ENCODE peak calls at places on chromosomes 2 and 18, in seven cellular contexts. I, P, N, Z, X, M and H are unnamed samples.

GRCh38 chr18:63831080-63831788 is 56.0 kb downstream of the SERPINB7 start:
- DNase-seq in I (no peak), P (no peak), N (no peak), Z (no peak), X (no peak), M (no peak), H (no peak)

GRCh38 chr2:210528716-210529115 is 27.7 kb upstream of the CPS1 start:
- DNase-seq in I (no peak), P (no peak), N (no peak), Z (no peak), X (no peak), M (no peak), H (no peak)

GRCh38 chr2:119029297-119029696 is 87.3 kb downstream of the MARCO start:
- DNase-seq in I (no peak), P (no peak), N (no peak), Z (no peak), X (no peak), M (no peak), H (no peak)

GRCh38 chr18:68267583-68267982 is 447.3 kb downstream of the TMX3 start:
- DNase-seq in I (no peak), P (no peak), N (no peak), Z (no peak), X (no peak), M (no peak), H (no peak)

GRCh38 chr2:67993329-67993728 is 69.5 kb downstream of the C1D start:
- DNase-seq in I (no peak), P (no peak), N (no peak), Z (no peak), X (no peak), M (no peak), H (no peak)

GRCh38 chr18:57747809-57748680 is 55.1 kb downstream of the ATP8B1 start:
- DNase-seq in I (no peak), P (no peak), N (no peak), Z (no peak), X (no peak), M (no peak), H (no peak)

GRCh38 chr2:200944467-200945394 is 18.7 kb downstream of the ORC2 start:
- DNase-seq in I (no peak), P (no peak), N (no peak), Z (peak; percentile 64), X (no peak), M (no peak), H (no peak)

GRCh38 chr2:227447606-227448005 is 24.4 kb upstream of the AGFG1 start:
- DNase-seq in I (no peak), P (no peak), N (no peak), Z (no peak), X (no peak), M (no peak), H (no peak)

GRCh38 chr2:167652401-167652800 is 595.0 kb downstream of the STK39 start:
- DNase-seq in I (no peak), P (no peak), N (no peak), Z (no peak), X (no peak), M (no peak), H (no peak)

GRCh38 chr2:228987441-228988155 is 283.5 kb downstream of the PID1 start:
- DNase-seq in I (no peak), P (no peak), N (no peak), Z (no peak), X (no peak), M (no peak), H (no peak)

GRCh38 chr2:173054466-173054865 is 21.2 kb upstream of the MAP3K20 start:
- DNase-seq in I (no peak), P (no peak), N (no peak), Z (no peak), X (no peak), M (no peak), H (no peak)

GRCh38 chr2:79512442-79513401 is at the start of gene CTNNA2:
- DNase-seq in I (no peak), P (peak; percentile 51), N (no peak), Z (peak; percentile 35), X (no peak), M (no peak), H (peak; percentile 50)

GRCh38 chr2:218984239-218985020 is 554 bp downstream of the FEV start:
- DNase-seq in I (no peak), P (no peak), N (no peak), Z (no peak), X (no peak), M (no peak), H (peak; percentile 80)
- H3K27me3 ChIP-seq in I (peaks cover 62% of the 10 kb centered on the region), P (peaks cover 35% of the 10 kb centered on the region), N (peaks cover 100% of the 10 kb centered on the region), Z (peaks cover 11% of the 10 kb centered on the region), X (peaks cover 37% of the 10 kb centered on the region), M (peaks cover 63% of the 10 kb centered on the region), H (no peaks in the 10 kb centered on the region)

DNA sequence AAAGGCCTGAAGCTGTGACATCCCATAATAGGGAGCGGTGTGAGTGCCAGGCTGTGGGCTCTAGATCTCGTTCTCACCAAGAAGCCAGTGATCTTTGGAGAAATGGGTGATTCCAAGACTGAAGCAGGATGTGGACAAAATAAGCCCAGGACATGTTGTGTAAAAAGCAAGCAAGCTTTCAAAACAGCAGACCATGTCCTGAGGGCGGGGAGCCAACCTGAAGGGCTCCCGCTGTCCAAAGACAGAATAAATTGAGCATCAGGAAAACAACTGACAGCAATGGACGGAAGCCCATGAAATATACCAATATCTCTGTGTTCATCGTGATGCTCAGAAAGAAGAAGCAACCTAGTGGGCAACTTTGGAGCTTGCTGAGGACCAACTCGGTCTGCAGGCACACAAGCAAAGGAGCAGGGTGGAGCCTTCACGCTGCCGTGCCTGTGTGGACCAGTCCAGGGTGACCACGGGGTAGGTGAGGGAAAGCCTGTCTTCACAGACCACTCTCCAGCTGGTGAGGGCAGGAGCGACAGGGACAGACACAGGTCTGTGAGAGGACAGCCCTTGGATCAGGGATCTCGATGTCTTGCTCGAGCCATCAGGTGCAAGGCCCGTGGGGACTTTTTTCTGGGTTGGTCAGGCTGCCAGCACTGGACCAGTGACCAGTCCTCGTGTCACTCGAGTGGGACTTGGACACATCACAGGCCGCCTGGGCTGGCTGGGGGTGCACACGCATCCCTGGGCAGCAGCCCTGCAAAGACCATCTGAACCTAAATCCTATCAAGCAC is 21.5 kb downstream of the MTERF4 start:
- DNase-seq in I (no peak), P (no peak), N (no peak), Z (no peak), X (no peak), M (no peak), H (peak; percentile 49)
- H3K27ac ChIP-seq in I (no peak overlapping the region), P (no peak overlapping the region), N (no peak overlapping the region), Z (no peak overlapping the region), X (no peak overlapping the region), M (no peak overlapping the region), H (no peak overlapping the region)

GRCh38 chr2:130352229-130352628 is 3.6 kb upstream of the PTPN18 start:
- DNase-seq in I (no peak), P (no peak), N (no peak), Z (no peak), X (no peak), M (no peak), H (no peak)

GRCh38 chr2:130354135-130354420 is 1.8 kb upstream of the PTPN18 start:
- DNase-seq in I (no peak), P (no peak), N (no peak), Z (no peak), X (no peak), M (no peak), H (no peak)

GRCh38 chr2:130353291-130354134 is 2.3 kb upstream of the PTPN18 start:
- DNase-seq in I (no peak), P (no peak), N (no peak), Z (no peak), X (no peak), M (no peak), H (peak; percentile 47)

GRCh38 chr2:130349174-130349573 is 6.5 kb downstream of the IMP4 start:
- DNase-seq in I (no peak), P (no peak), N (no peak), Z (no peak), X (no peak), M (no peak), H (no peak)

GRCh38 chr2:130351495-130352125 is 4.2 kb upstream of the PTPN18 start:
- DNase-seq in I (no peak), P (no peak), N (no peak), Z (no peak), X (no peak), M (no peak), H (no peak)
- H3K9me3 ChIP-seq in I (no peaks in the 10 kb centered on the region), P (no peaks in the 10 kb centered on the region), N (no peaks in the 10 kb centered on the region), Z (no peaks in the 10 kb centered on the region), X (no peaks in the 10 kb centered on the region), M (no peaks in the 10 kb centered on the region), H (no peaks in the 10 kb centered on the region)

GRCh38 chr2:120611016-120611415 is 124.7 kb upstream of the GLI2 start:
- DNase-seq in I (no peak), P (no peak), N (no peak), Z (no peak), X (no peak), M (no peak), H (peak; percentile 16)

GRCh38 chr2:120607506-120607905 is 128.2 kb upstream of the GLI2 start:
- DNase-seq in I (no peak), P (no peak), N (peak; percentile 9), Z (no peak), X (no peak), M (no peak), H (no peak)

GRCh38 chr2:120607996-120608395 is 127.7 kb upstream of the GLI2 start:
- DNase-seq in I (no peak), P (no peak), N (peak; percentile 8), Z (no peak), X (no peak), M (no peak), H (peak; percentile 21)

GRCh38 chr2:120611961-120612360 is 123.7 kb upstream of the GLI2 start:
- DNase-seq in I (no peak), P (no peak), N (peak; percentile 7), Z (no peak), X (no peak), M (no peak), H (peak; percentile 32)

GRCh38 chr2:120609826-120610395 is 125.8 kb upstream of the GLI2 start:
- DNase-seq in I (no peak), P (no peak), N (no peak), Z (no peak), X (no peak), M (no peak), H (peak; percentile 18)
- H3K27me3 ChIP-seq in I (peaks cover 3% of the 10 kb centered on the region), P (no peaks in the 10 kb centered on the region), N (peaks cover 40% of the 10 kb centered on the region), Z (no peaks in the 10 kb centered on the region), X (no peaks in the 10 kb centered on the region), M (no peaks in the 10 kb centered on the region), H (no peaks in the 10 kb centered on the region)

DNA sequence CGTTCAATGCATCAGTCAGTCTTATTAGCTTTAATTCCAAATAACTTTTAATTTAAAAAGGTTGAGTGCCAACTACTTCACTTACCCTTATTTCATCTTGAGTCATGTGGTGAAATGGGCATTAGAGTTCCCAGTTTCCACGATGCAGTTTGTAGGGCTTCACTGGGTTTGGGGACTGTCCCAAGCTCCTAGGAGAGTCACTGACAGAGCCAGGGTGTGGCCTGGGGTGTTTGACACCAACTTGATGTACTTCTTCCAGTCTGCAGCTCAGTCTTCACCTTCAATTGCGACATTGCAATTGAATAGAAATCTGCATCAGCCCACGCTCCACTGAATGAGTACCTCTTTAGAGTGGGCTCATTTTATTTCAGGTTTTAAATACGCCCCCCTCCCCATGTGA is 165.3 kb downstream of the ARL4C start:
- DNase-seq in I (no peak), P (no peak), N (no peak), Z (no peak), X (no peak), M (no peak), H (no peak)
- H3K27ac ChIP-seq in I (no peak overlapping the region), P (no peak overlapping the region), N (no peak overlapping the region), Z (no peak overlapping the region), X (no peak overlapping the region), M (no peak overlapping the region), H (no peak overlapping the region)